ENCODE peak calls at places on chromosome 9, in ten cellular contexts. X, J, R, T, Q, K, M, V, Z and C are unnamed samples.

GRCh38 chr9:94681508-94681907 is 42.2 kb upstream of the FBP1 start:
- DNase-seq in X (peak; percentile 29), J (peak; percentile 87), R (peak; percentile 80), T (peak; percentile 76), Q (peak; percentile 82), K (peak; percentile 71), M (peak; percentile 82), V (peak; percentile 95), Z (peak; percentile 83), C (peak; percentile 52)

GRCh38 chr9:975740-976257 is 656 bp upstream of the DMRT3 start:
- DNase-seq in X (no peak), J (no peak), R (no peak), T (no peak), Q (no peak), K (no peak), M (no peak), V (no peak), Z (no peak), C (no peak)

GRCh38 chr9:19699757-19700156 is 89.1 kb downstream of the SLC24A2 start:
- DNase-seq in X (no peak), J (no peak), R (peak; percentile 34), T (no peak), Q (no peak), K (no peak), M (no peak), V (peak; percentile 2), Z (no peak), C (no peak)

GRCh38 chr9:91867740-91868139 is 82.3 kb downstream of the ROR2 start:
- DNase-seq in X (no peak), J (no peak), R (no peak), T (no peak), Q (no peak), K (no peak), M (no peak), V (peak; percentile 53), Z (no peak), C (no peak)

GRCh38 chr9:98031935-98032334 is 24.6 kb upstream of the NANS start:
- DNase-seq in X (no peak), J (no peak), R (no peak), T (peak; percentile 73), Q (no peak), K (no peak), M (no peak), V (peak; percentile 70), Z (peak; percentile 72), C (no peak)

GRCh38 chr9:76810377-76810957 is 46.2 kb downstream of the PCA3 start:
- DNase-seq in X (no peak), J (peak; percentile 36), R (peak; percentile 76), T (peak; percentile 53), Q (peak; percentile 74), K (peak; percentile 55), M (peak; percentile 53), V (peak; percentile 72), Z (peak; percentile 52), C (no peak)

GRCh38 chr9:123738664-123739063 is 191.3 kb downstream of the DENND1A start:
- DNase-seq in X (no peak), J (no peak), R (no peak), T (no peak), Q (no peak), K (no peak), M (no peak), V (no peak), Z (no peak), C (no peak)

GRCh38 chr9:31210982-31211570 is 1173.4 kb upstream of the ACO1 start:
- DNase-seq in X (no peak), J (no peak), R (peak; percentile 25), T (no peak), Q (peak; percentile 10), K (peak; percentile 7), M (no peak), V (no peak), Z (no peak), C (no peak)

GRCh38 chr9:135016876-135017275 is 70.6 kb upstream of the OLFM1 start:
- DNase-seq in X (no peak), J (no peak), R (no peak), T (no peak), Q (no peak), K (no peak), M (no peak), V (no peak), Z (no peak), C (no peak)

GRCh38 chr9:135014341-135015010 is 73.0 kb upstream of the OLFM1 start:
- DNase-seq in X (no peak), J (peak; percentile 34), R (no peak), T (no peak), Q (no peak), K (no peak), M (no peak), V (no peak), Z (no peak), C (no peak)

GRCh38 chr9:135015565-135015964 is 71.9 kb upstream of the OLFM1 start:
- DNase-seq in X (no peak), J (no peak), R (no peak), T (no peak), Q (no peak), K (no peak), M (no peak), V (no peak), Z (no peak), C (no peak)

GRCh38 chr9:135015986-135016640 is 71.4 kb upstream of the OLFM1 start:
- DNase-seq in X (no peak), J (peak; percentile 55), R (no peak), T (no peak), Q (no peak), K (no peak), M (no peak), V (no peak), Z (no peak), C (no peak)

DNA sequence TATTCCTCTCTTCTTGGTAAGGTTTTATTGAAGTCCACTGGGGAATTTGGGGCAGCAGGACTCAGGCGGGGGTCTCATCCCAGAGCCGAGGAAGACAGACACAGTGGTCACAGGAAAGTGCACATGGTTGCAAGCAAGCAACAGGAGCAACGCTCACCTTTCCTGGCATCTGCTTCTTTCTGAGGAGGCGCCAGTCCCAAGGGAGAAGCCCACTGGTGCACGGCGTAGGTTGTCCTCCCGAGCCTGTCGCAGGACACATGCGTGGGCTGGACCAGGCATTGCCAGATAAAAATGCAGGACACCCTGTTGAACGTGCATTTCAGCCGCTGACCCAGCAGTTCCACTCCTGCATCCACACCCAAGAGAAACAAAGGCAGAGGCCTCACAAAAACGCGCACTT is 72.4 kb upstream of the OLFM1 start:
- DNase-seq in X (no peak), J (no peak), R (no peak), T (no peak), Q (no peak), K (no peak), M (no peak), V (no peak), Z (no peak), C (no peak)
- H3K27me3 ChIP-seq in X (no peaks in the 10 kb centered on the region), J (no peaks in the 10 kb centered on the region), R (no peaks in the 10 kb centered on the region), T (no peaks in the 10 kb centered on the region), Q (no peaks in the 10 kb centered on the region), K (no peaks in the 10 kb centered on the region), M (no peaks in the 10 kb centered on the region), V (peaks cover 7% of the 10 kb centered on the region), Z (no peaks in the 10 kb centered on the region), C (no peaks in the 10 kb centered on the region)

GRCh38 chr9:126499911-126500599 is 113.7 kb upstream of the LMX1B start:
- DNase-seq in X (no peak), J (no peak), R (peak; percentile 58), T (no peak), Q (no peak), K (no peak), M (no peak), V (no peak), Z (no peak), C (no peak)
- H3K4me3 ChIP-seq in X (no peak overlapping the region), J (peak overlapping the region; percentile 55), R (peak overlapping the region; percentile 66), T (no peak overlapping the region), Q (peak overlapping the region; percentile 51), K (peak overlapping the region; percentile 48), M (peak overlapping the region; percentile 30), V (peak overlapping the region; percentile 76), Z (peak overlapping the region; percentile 50), C (no peak overlapping the region)

DNA sequence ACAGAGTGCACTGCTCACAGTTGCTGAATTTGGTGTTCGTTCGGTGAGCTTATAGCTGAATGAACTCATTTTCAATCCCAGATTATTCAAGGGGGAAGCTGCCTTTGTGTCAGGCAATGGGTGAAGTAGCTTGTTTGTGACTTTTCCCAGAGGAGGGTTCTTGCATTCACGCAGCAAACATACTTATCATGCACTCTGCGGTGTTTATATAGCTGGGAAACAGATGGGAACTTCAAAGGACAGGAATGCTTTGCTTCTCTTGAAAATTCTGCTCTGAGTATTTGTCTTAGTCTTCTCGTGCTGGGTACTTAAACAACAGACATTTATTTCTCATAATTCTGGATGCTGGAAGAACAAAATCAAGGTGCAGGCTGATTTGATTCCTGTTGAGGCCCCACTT is 64.7 kb upstream of the ABCA1 start:
- DNase-seq in X (no peak), J (no peak), R (peak; percentile 33), T (peak; percentile 88), Q (no peak), K (no peak), M (no peak), V (peak; percentile 17), Z (peak; percentile 81), C (no peak)
- H3K27ac ChIP-seq in X (no peak overlapping the region), J (no peak overlapping the region), R (peak overlapping the region; percentile 29), T (no peak overlapping the region), Q (no peak overlapping the region), K (peak overlapping the region; percentile 98), M (no peak overlapping the region), V (no peak overlapping the region), Z (peak overlapping the region; percentile 98), C (peak overlapping the region; percentile 92)

GRCh38 chr9:34989946-34990635 is 546 bp downstream of the DNAJB5 start:
- DNase-seq in X (peak; percentile 32), J (peak; percentile 61), R (peak; percentile 95), T (peak; percentile 74), Q (peak; percentile 95), K (peak; percentile 63), M (peak; percentile 71), V (peak; percentile 76), Z (no peak), C (no peak)

GRCh38 chr9:34986541-34987047 is 3.0 kb upstream of the DNAJB5 start:
- DNase-seq in X (peak; percentile 51), J (no peak), R (peak; percentile 69), T (peak; percentile 32), Q (peak; percentile 58), K (no peak), M (no peak), V (peak; percentile 45), Z (no peak), C (peak; percentile 25)

GRCh38 chr9:34989056-34989945 is at the start of gene DNAJB5:
- DNase-seq in X (peak; percentile 94), J (peak; percentile 98), R (peak; percentile 99), T (peak; percentile 100), Q (peak; percentile 99), K (peak; percentile 98), M (peak; percentile 99), V (peak; percentile 99), Z (peak; percentile 100), C (peak; percentile 97)

GRCh38 chr9:34987160-34988040 is 2.1 kb upstream of the DNAJB5 start:
- DNase-seq in X (no peak), J (no peak), R (no peak), T (no peak), Q (no peak), K (no peak), M (no peak), V (peak; percentile 61), Z (no peak), C (no peak)

DNA sequence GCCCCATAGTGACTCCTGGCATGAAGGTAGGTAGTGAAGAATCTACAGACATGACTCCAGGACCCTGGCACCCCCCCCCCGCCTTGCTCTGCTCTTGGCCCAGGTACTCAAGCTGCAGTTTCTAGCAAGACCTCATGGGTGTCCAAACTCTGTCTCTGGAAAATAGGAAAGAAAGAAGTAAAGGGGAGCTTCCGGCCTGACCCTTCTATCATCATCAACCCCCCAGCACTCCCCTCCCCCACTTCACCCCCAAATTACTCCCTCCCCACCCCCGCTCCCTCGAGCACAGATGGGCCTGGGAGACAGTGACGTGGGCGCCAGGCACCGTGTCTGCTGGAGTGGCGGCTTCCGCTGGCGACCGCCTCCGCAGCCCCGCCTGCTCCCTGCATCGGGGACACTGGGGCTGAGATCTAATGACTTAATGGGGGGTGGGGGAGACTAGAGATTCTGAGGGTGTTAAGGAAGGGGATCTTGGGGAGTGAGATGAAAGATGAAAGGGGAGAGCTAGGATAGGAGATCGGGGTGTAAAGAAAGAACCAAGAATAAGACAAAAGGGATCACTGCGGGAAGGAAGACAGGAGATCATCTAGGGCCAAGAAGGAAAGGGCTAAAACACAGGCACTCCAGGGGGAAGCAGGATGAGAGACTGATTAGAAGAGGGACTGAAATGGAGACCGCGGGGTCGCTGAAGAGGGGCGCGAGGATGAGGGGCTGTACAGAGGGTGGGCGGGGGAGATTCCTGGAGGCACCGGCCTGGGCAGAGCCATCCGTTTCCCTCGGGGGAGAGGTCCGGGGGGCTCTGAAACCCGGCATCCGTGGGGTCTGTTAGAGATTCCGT is 1.1 kb upstream of the DNAJB5 start:
- DNase-seq in X (peak; percentile 50), J (peak; percentile 30), R (peak; percentile 73), T (no peak), Q (peak; percentile 54), K (peak; percentile 37), M (no peak), V (peak; percentile 79), Z (no peak), C (peak; percentile 15)
- H3K27me3 ChIP-seq in X (no peaks in the 10 kb centered on the region), J (no peaks in the 10 kb centered on the region), R (no peaks in the 10 kb centered on the region), T (no peaks in the 10 kb centered on the region), Q (no peaks in the 10 kb centered on the region), K (no peaks in the 10 kb centered on the region), M (no peaks in the 10 kb centered on the region), V (no peaks in the 10 kb centered on the region), Z (no peaks in the 10 kb centered on the region), C (no peaks in the 10 kb centered on the region)